ENCODE peak calls at places on chromosomes 16 and 17, in eight cellular contexts. Z, S, P, G, M, H, T and O are unnamed samples.

GRCh38 chr17:64617125-64617780 is 44.9 kb downstream of the SMURF2 start:
- DNase-seq in S (no peak), M (no peak), P (no peak), H (no peak), Z (no peak), G (no peak), T (no peak), O (no peak)

GRCh38 chr17:81013642-81014041 is 21.3 kb upstream of the BAIAP2 start:
- DNase-seq in H (no peak), M (no peak), G (no peak), S (no peak), P (no peak), T (no peak), Z (no peak), O (no peak)

GRCh38 chr17:77498056-77498785 is 357.5 kb downstream of the SEC14L1 start:
- DNase-seq in H (no peak), G (no peak), M (no peak), Z (no peak), P (no peak), T (no peak), S (no peak), O (no peak)

GRCh38 chr17:8283356-8283755 is 5.1 kb upstream of the RANGRF start:
- DNase-seq in P (no peak), Z (no peak), T (no peak), H (no peak), S (no peak), M (no peak), G (no peak), O (no peak)

GRCh38 chr16:50520451-50521245 is 27.5 kb upstream of the NKD1 start:
- DNase-seq in M (no peak), H (no peak), T (no peak), Z (no peak), G (no peak), S (no peak), P (no peak), O (no peak)

GRCh38 chr17:42291136-42291535 is 2.8 kb downstream of the STAT5A start:
- DNase-seq in M (no peak), S (no peak), P (no peak), H (no peak), Z (no peak), T (no peak), G (no peak), O (no peak)

GRCh38 chr16:3618782-3619166 is 7.4 kb upstream of the SLX4 start:
- DNase-seq in S (no peak), H (no peak), P (no peak), M (no peak), T (no peak), G (no peak), Z (no peak), O (peak)

GRCh38 chr16:71737501-71737900 is 13.0 kb upstream of the PHLPP2 start:
- DNase-seq in S (no peak), P (no peak), M (no peak), T (no peak), G (no peak), H (no peak), Z (no peak), O (no peak)

GRCh38 chr17:72244494-72244893 is 123.7 kb downstream of the SOX9 start:
- DNase-seq in H (no peak), G (no peak), Z (no peak), M (no peak), S (no peak), T (no peak), P (no peak), O (no peak)

GRCh38 chr17:83062818-83063671 is 16.4 kb upstream of the METRNL start:
- DNase-seq in P (peak), G (no peak), T (peak), Z (no peak), S (no peak), H (no peak), M (no peak), O (no peak)

GRCh38 chr16:21169249-21169981 is 10.9 kb downstream of the LDAF1 start:
- DNase-seq in Z (no peak), H (no peak), T (no peak), S (no peak), G (no peak), M (no peak), P (no peak), O (peak)

GRCh38 chr17:52159810-52160578 is 1.5 kb upstream of the CA10 start:
- DNase-seq in T (no peak), H (no peak), Z (no peak), G (no peak), S (no peak), M (no peak), P (no peak), O (no peak)

GRCh38 chr16:81625544-81626152 is 153.4 kb upstream of the PLCG2 start:
- DNase-seq in T (no peak), M (peak), S (no peak), Z (no peak), G (no peak), H (peak), P (no peak), O (peak)

GRCh38 chr17:73308017-73308823 is 3.6 kb downstream of the CDC42EP4 start:
- DNase-seq in T (no peak), S (no peak), Z (peak), G (no peak), H (peak), P (peak), M (peak), O (peak)

GRCh38 chr16:85987750-85988078 is 88.8 kb downstream of the IRF8 start:
- DNase-seq in P (no peak), T (no peak), M (no peak), G (no peak), S (no peak), Z (no peak), H (no peak), O (no peak)

GRCh38 chr17:933168-934083 is 46.1 kb downstream of the NXN start:
- DNase-seq in M (no peak), H (peak), T (no peak), P (no peak), S (no peak), Z (peak), G (no peak), O (peak)

GRCh38 chr17:14091367-14091766 is 22.1 kb downstream of the COX10 start:
- DNase-seq in H (no peak), M (no peak), T (no peak), S (no peak), Z (no peak), G (no peak), P (no peak), O (no peak)

GRCh38 chr17:75430159-75430748 is 24.8 kb upstream of the GRB2 start:
- DNase-seq in H (peak), M (no peak), P (no peak), Z (no peak), G (no peak), T (no peak), S (no peak), O (no peak)

GRCh38 chr17:1168537-1169234 is 11.1 kb downstream of the ABR start:
- DNase-seq in G (no peak), Z (no peak), T (no peak), M (no peak), S (no peak), P (no peak), H (no peak), O (no peak)

GRCh38 chr16:86854058-86854621 is 275.8 kb downstream of the FOXL1 start:
- DNase-seq in G (no peak), T (no peak), P (no peak), S (no peak), H (no peak), Z (peak), M (no peak), O (no peak)

GRCh38 chr17:41547921-41548843 is 20.1 kb upstream of the KRT19 start:
- DNase-seq in T (peak), S (no peak), P (peak), G (no peak), M (peak), H (peak), Z (peak), O (peak)

GRCh38 chr17:40478486-40478885 is 22.9 kb downstream of the TNS4 start:
- DNase-seq in H (no peak), P (no peak), G (no peak), M (no peak), S (no peak), T (no peak), Z (no peak), O (no peak)

GRCh38 chr16:64250866-64251265 is 871.0 kb downstream of the CDH11 start:
- DNase-seq in P (no peak), M (no peak), T (no peak), S (no peak), Z (no peak), H (no peak), G (no peak), O (no peak)

GRCh38 chr17:47871048-47871447 is 20.1 kb upstream of the SP6 start:
- DNase-seq in S (no peak), H (no peak), P (no peak), G (no peak), T (no peak), Z (no peak), M (no peak), O (no peak)

GRCh38 chr16:880471-881171 is 80.1 kb upstream of the GNG13 start:
- DNase-seq in P (no peak), H (no peak), G (no peak), Z (no peak), T (no peak), M (no peak), S (no peak), O (no peak)

GRCh38 chr17:29546085-29546484 is 20.8 kb downstream of the ABHD15 start:
- DNase-seq in T (no peak), M (no peak), H (no peak), S (no peak), P (no peak), G (no peak), Z (no peak), O (no peak)

GRCh38 chr16:89132194-89133005 is 38.7 kb downstream of the ACSF3 start:
- DNase-seq in Z (no peak), S (no peak), H (no peak), M (no peak), T (no peak), P (no peak), G (no peak), O (no peak)

GRCh38 chr17:68248199-68248825 is 469 bp downstream of the AMZ2 start:
- DNase-seq in S (no peak), Z (peak), M (no peak), T (no peak), H (no peak), G (peak), P (no peak), O (peak)

GRCh38 chr16:1366060-1366711 is 14.5 kb downstream of the GNPTG start:
- DNase-seq in H (no peak), T (no peak), Z (no peak), G (no peak), P (no peak), S (no peak), M (no peak), O (no peak)

GRCh38 chr16:29898786-29899515 is 399 bp downstream of the SEZ6L2 start:
- DNase-seq in T (no peak), Z (peak), S (no peak), M (no peak), G (peak), H (no peak), P (no peak), O (no peak)

GRCh38 chr16:80573700-80574120 is 32.9 kb downstream of the DYNLRB2 start:
- DNase-seq in M (no peak), T (no peak), H (no peak), S (no peak), Z (no peak), P (no peak), G (peak), O (no peak)

GRCh38 chr17:44408786-44409185 is 19.3 kb upstream of the ITGA2B start:
- DNase-seq in S (no peak), T (no peak), G (no peak), P (no peak), M (no peak), H (no peak), Z (no peak), O (no peak)

GRCh38 chr17:7356072-7356549 is 1.2 kb downstream of the TMEM95 start:
- DNase-seq in H (no peak), G (no peak), M (peak), P (no peak), T (peak), S (peak), Z (peak), O (peak)

GRCh38 chr16:88792078-88792550 is 7.1 kb upstream of the PIEZO1 start:
- DNase-seq in H (no peak), M (no peak), T (no peak), Z (no peak), S (no peak), G (no peak), P (no peak), O (no peak)

GRCh38 chr16:87178177-87178863 is 138.9 kb downstream of the C16orf95 start:
- DNase-seq in Z (no peak), T (no peak), M (no peak), H (no peak), S (no peak), G (no peak), P (no peak), O (no peak)

GRCh38 chr17:28038802-28039600 is 3.5 kb upstream of the NLK start:
- DNase-seq in P (no peak), S (no peak), M (no peak), Z (no peak), T (no peak), H (no peak), G (no peak), O (no peak)

GRCh38 chr16:89095401-89095974 is 1.8 kb downstream of the ACSF3 start:
- DNase-seq in T (no peak), P (no peak), Z (no peak), H (no peak), S (no peak), M (no peak), G (peak), O (no peak)

GRCh38 chr16:85376292-85377095 is 236.6 kb upstream of the GSE1 start:
- DNase-seq in G (no peak), S (no peak), M (peak), T (no peak), Z (no peak), H (no peak), P (peak), O (no peak)